ENCODE peak calls at places on chromosomes 16 and 17, in five cellular contexts. A is testis, P is tibial artery, S is lung, G is Karpas-422. W is an unnamed sample.

GRCh38 chr16:30585400-30586191 is at the start of gene ZNF785:
- DNase-seq in P (peak; percentile 99), G (peak; percentile 99), S (peak; percentile 99), A (peak; percentile 99), W (peak; percentile 96)

GRCh38 chr17:10105513-10106001 is 92.8 kb downstream of the GAS7 start:
- DNase-seq in S (no peak), P (peak; percentile 43), G (no peak), A (no peak), W (no peak)

GRCh38 chr17:43224146-43224705 is 4.2 kb downstream of the CCDC200 start:
- DNase-seq in P (no peak), S (peak; percentile 25), G (peak; percentile 4), A (no peak), W (no peak)

GRCh38 chr16:12395266-12395665 is 408.4 kb downstream of the CPPED1 start:
- DNase-seq in A (no peak), S (no peak), G (no peak), P (no peak), W (no peak)

GRCh38 chr16:11977206-11978041 is 890 bp downstream of the SNX29 start:
- DNase-seq in P (peak; percentile 75), A (peak; percentile 61), S (no peak), G (no peak), W (no peak)

GRCh38 chr17:33832295-33832694 is 422.8 kb upstream of the CCL2 start:
- DNase-seq in P (no peak), G (no peak), S (no peak), A (no peak), W (no peak)

GRCh38 chr17:40551091-40551873 is 14.0 kb downstream of the CCR7 start:
- DNase-seq in P (peak; percentile 91), S (peak; percentile 85), A (peak; percentile 90), G (no peak), W (no peak)

GRCh38 chr16:50509521-50510341 is 38.5 kb upstream of the NKD1 start:
- DNase-seq in S (no peak), A (peak; percentile 57), P (no peak), G (peak; percentile 76), W (no peak)

GRCh38 chr16:85514601-85515318 is 98.4 kb upstream of the GSE1 start:
- DNase-seq in A (no peak), S (peak; percentile 80), P (peak; percentile 95), G (no peak), W (peak; percentile 55)

GRCh38 chr17:76831316-76831715 is 36.9 kb upstream of the MGAT5B start:
- DNase-seq in G (no peak), S (no peak), P (no peak), A (no peak), W (no peak)

GRCh38 chr17:78903101-78903779 is at the start of gene CEP295NL:
- DNase-seq in P (no peak), A (peak; percentile 71), S (no peak), G (no peak), W (no peak)

GRCh38 chr17:38604479-38605229 is 1.1 kb downstream of the SRCIN1 start:
- DNase-seq in G (peak; percentile 79), A (peak; percentile 24), S (no peak), P (no peak), W (no peak)

GRCh38 chr16:77157773-77158172 is 33.2 kb upstream of the MON1B start:
- DNase-seq in P (no peak), A (no peak), S (no peak), G (no peak), W (no peak)

GRCh38 chr17:3759597-3760216 is 36.0 kb downstream of the HASPIN start:
- DNase-seq in S (no peak), A (no peak), P (no peak), G (no peak), W (no peak)

GRCh38 chr17:63345598-63345997 is 100.5 kb downstream of the CYB561 start:
- DNase-seq in A (no peak), G (no peak), P (no peak), S (no peak), W (no peak)

GRCh38 chr16:85220125-85220839 is 108.0 kb upstream of the CIBAR2 start:
- DNase-seq in A (peak; percentile 70), P (peak; percentile 92), S (peak; percentile 75), G (no peak), W (no peak)

GRCh38 chr16:66129196-66129595 is 237.3 kb upstream of the CDH5 start:
- DNase-seq in P (no peak), S (no peak), A (no peak), G (no peak), W (no peak)

GRCh38 chr17:31378638-31379037 is 12.8 kb upstream of the RAB11FIP4 start:
- DNase-seq in A (no peak), P (no peak), S (no peak), G (no peak), W (no peak)

DNA sequence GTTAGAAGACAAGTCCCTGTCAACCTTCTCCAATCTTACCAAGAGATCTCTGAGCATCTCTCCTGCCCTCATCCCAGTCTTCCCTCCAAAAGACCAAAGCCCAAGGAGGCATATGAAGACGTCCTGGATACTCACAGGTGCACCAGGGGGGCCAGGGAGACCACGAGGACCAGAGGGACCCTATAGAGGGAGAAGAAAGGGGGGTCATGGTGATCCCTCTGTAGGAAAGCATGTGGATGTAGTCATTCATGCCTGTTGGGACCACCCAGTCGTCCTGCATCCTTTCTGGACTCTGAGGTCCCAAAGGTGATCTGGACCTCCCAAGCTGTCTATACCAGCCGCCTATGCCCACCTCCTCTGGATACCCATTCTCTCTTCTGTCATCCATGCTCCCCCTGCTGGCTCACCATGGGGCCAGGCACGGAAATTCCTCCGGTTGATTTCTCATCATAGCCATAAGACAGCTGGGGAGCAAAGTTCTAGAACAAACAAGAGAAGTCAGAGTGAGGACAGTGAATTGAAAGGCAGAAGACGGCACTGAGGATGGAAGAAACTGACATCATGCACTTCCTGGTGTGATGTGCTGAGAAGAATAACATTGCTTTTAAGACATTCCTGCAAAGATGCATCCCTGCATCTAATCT is 3.3 kb downstream of the COL1A1 start:
- DNase-seq in P (peak; percentile 86), S (peak; percentile 57), G (peak; percentile 87), A (peak; percentile 76), W (no peak)
- H3K4me3 ChIP-seq in P (no peak overlapping the region), S (no peak overlapping the region), G (no peak overlapping the region), A (no peak overlapping the region), W (peak overlapping the region; percentile 78)

DNA sequence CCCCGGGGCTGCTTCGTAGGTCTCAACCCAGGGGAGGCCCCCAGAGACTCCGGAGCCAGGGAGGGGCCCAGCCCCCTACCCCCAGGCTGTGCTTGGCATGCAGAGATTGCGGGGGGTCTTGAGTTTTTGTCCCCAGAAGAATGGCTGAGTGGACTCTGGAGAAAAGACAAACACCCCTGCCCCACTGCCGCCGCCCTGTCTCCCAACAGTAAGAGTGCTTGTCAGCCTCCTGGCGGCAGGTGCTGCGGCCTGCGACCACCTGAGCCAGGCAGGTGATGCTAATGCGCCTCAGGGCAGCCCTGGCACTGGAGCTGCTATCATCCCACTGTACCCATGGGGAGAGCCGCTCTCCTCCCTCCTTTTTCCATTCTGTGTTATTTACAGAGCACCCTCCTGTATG is 2.7 kb upstream of the IL17C start:
- DNase-seq in P (no peak), S (no peak), A (no peak), G (no peak), W (no peak)
- H3K4me1 ChIP-seq in P (peaks cover 16% of the 10 kb centered on the region), S (peaks cover 11% of the 10 kb centered on the region), A (no peaks in the 10 kb centered on the region), G (peaks cover 47% of the 10 kb centered on the region), W (peaks cover 10% of the 10 kb centered on the region)

GRCh38 chr17:19327039-19327776 is 35.3 kb downstream of the B9D1 start:
- DNase-seq in A (no peak), P (peak; percentile 43), S (no peak), G (no peak), W (no peak)
- H3K4me3 ChIP-seq in A (no peak overlapping the region), P (no peak overlapping the region), S (no peak overlapping the region), G (no peak overlapping the region), W (no peak overlapping the region)

GRCh38 chr17:75078097-75079022 is 9.4 kb upstream of the SLC16A5 start:
- DNase-seq in A (no peak), S (peak; percentile 78), G (no peak), P (no peak), W (no peak)
- H3K4me1 ChIP-seq in A (peaks cover 21% of the 10 kb centered on the region), S (peaks cover 18% of the 10 kb centered on the region), G (peaks cover 14% of the 10 kb centered on the region), P (peaks cover 30% of the 10 kb centered on the region), W (peaks cover 18% of the 10 kb centered on the region)

GRCh38 chr17:82338858-82339633 is 5.5 kb upstream of the SECTM1 start:
- DNase-seq in A (peak; percentile 47), G (no peak), P (no peak), S (no peak), W (no peak)
- H3K4me3 ChIP-seq in A (no peak overlapping the region), G (no peak overlapping the region), P (peak overlapping the region; percentile 49), S (no peak overlapping the region), W (peak overlapping the region; percentile 71)

GRCh38 chr16:1177053-1177452 is 24.1 kb downstream of the CACNA1H start:
- DNase-seq in S (no peak), P (no peak), G (no peak), A (no peak), W (no peak)
- H3K4me1 ChIP-seq in S (peaks cover 10% of the 10 kb centered on the region), P (peaks cover 63% of the 10 kb centered on the region), G (no peaks in the 10 kb centered on the region), A (peaks cover 26% of the 10 kb centered on the region), W (peaks cover 22% of the 10 kb centered on the region)

GRCh38 chr16:17070882-17071592 is 399.7 kb downstream of the XYLT1 start:
- DNase-seq in S (no peak), A (peak; percentile 45), G (peak; percentile 94), P (no peak), W (no peak)
- H3K4me3 ChIP-seq in S (no peak overlapping the region), A (no peak overlapping the region), G (peak overlapping the region; percentile 64), P (no peak overlapping the region), W (no peak overlapping the region)

GRCh38 chr17:80328620-80329380 is 68.1 kb downstream of the RNF213 start:
- DNase-seq in S (no peak), G (no peak), P (peak; percentile 42), A (no peak), W (no peak)
- H3K4me1 ChIP-seq in S (no peaks in the 10 kb centered on the region), G (no peaks in the 10 kb centered on the region), P (no peaks in the 10 kb centered on the region), A (no peaks in the 10 kb centered on the region), W (no peaks in the 10 kb centered on the region)

GRCh38 chr16:56672761-56673536 is 3.3 kb downstream of the MT1H start:
- DNase-seq in P (no peak), A (no peak), S (no peak), G (no peak), W (no peak)

GRCh38 chr16:56677474-56677873 is 4.8 kb upstream of the MT1X start:
- DNase-seq in A (no peak), G (no peak), P (no peak), S (no peak), W (no peak)

GRCh38 chr16:56673916-56674315 is 4.3 kb downstream of the MT1H start:
- DNase-seq in A (no peak), S (no peak), G (peak; percentile 66), P (no peak), W (no peak)

GRCh38 chr16:56679078-56679730 is 3.1 kb upstream of the MT1X start:
- DNase-seq in G (no peak), S (no peak), A (no peak), P (peak; percentile 44), W (no peak)

DNA sequence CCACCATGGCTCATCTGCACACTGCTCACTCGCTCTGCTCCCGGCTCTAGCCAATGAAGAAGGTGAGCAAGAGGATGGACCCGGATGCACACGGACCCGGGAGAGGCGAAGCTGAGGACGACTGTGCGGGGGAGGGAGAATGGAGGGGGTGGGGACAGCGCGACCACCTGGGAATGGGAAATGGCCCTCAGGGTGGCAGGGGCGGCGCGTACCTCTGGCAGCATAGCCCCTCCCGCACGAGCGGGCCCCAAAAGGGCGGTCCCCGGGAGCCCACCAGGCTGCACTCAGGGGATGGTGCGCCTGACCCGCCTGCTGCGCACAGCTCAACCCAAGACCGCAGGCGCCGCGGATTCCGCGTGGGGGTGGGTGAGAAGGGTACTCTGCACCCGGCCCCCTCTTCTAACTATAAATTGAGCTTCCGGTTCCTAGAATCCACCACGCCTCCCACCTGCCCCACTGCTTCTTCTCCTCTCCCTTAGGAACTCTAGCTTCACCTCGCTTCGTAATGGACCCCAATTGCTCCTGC is 6.1 kb downstream of the MT1H start:
- DNase-seq in S (no peak), G (no peak), A (no peak), P (no peak), W (no peak)
- H3K4me3 ChIP-seq in S (no peak overlapping the region), G (no peak overlapping the region), A (no peak overlapping the region), P (peak overlapping the region; percentile 3), W (peak overlapping the region; percentile 59)

GRCh38 chr16:22359679-22360078 is 14.7 kb downstream of the CDR2 start:
- DNase-seq in P (no peak), A (no peak), G (no peak), S (no peak), W (no peak)
- H3K4me1 ChIP-seq in P (peaks cover 15% of the 10 kb centered on the region), A (no peaks in the 10 kb centered on the region), G (peaks cover 9% of the 10 kb centered on the region), S (peaks cover 3% of the 10 kb centered on the region), W (peaks cover 26% of the 10 kb centered on the region)